ENCODE peak calls at places on chromosomes 16 and 17, in eight cellular contexts. D, L, H, W, P, U, C and N are unnamed samples.

GRCh38 chr17:55825213-55825612 is 74.4 kb downstream of the PCTP start:
- DNase-seq in U (no peak), C (no peak), D (no peak), P (peak; percentile 8), W (peak; percentile 55), L (no peak), H (no peak), N (no peak)

GRCh38 chr17:75853410-75853809 is 1.7 kb downstream of the WBP2 start:
- DNase-seq in W (peak; percentile 74), H (no peak), D (no peak), C (no peak), U (peak; percentile 60), L (peak; percentile 86), P (peak; percentile 69), N (no peak)

GRCh38 chr17:72359811-72360210 is 239.0 kb downstream of the SOX9 start:
- DNase-seq in L (no peak), P (no peak), H (no peak), W (peak; percentile 25), D (no peak), C (no peak), U (peak; percentile 31), N (no peak)

GRCh38 chr16:84886536-84887090 is 66.8 kb downstream of the CRISPLD2 start:
- DNase-seq in C (no peak), P (no peak), U (no peak), D (no peak), L (no peak), H (no peak), W (no peak), N (no peak)

GRCh38 chr16:3716831-3717234 is 491 bp downstream of the TRAP1 start:
- DNase-seq in W (peak; percentile 20), C (no peak), U (no peak), H (no peak), L (peak; percentile 6), P (peak; percentile 32), D (peak; percentile 28), N (no peak)

GRCh38 chr17:50501054-50501453 is 7.2 kb upstream of the MYCBPAP start:
- DNase-seq in L (peak; percentile 20), H (no peak), U (no peak), P (peak; percentile 42), D (no peak), C (no peak), W (peak; percentile 76), N (no peak)

GRCh38 chr16:12971216-12971615 is 69.8 kb downstream of the SHISA9 start:
- DNase-seq in L (peak; percentile 1), W (peak; percentile 45), U (no peak), H (no peak), D (peak; percentile 50), P (no peak), C (no peak), N (peak; percentile 94)

GRCh38 chr17:47663997-47664941 is 14.6 kb downstream of the KPNB1 start:
- DNase-seq in P (peak; percentile 80), L (peak; percentile 63), W (peak; percentile 85), D (peak; percentile 71), U (peak; percentile 54), H (no peak), C (peak; percentile 73), N (no peak)

GRCh38 chr16:69481901-69482341 is 57.5 kb downstream of the CYB5B start:
- DNase-seq in C (peak; percentile 94), U (peak; percentile 48), P (peak; percentile 97), L (peak; percentile 29), W (no peak), H (peak; percentile 91), D (peak; percentile 94), N (no peak)

GRCh38 chr16:85363881-85364280 is 249.2 kb upstream of the GSE1 start:
- DNase-seq in P (no peak), H (no peak), L (peak; percentile 98), D (no peak), W (no peak), U (no peak), C (no peak), N (no peak)

GRCh38 chr17:38747385-38748328 is 479 bp downstream of the PCGF2 start:
- DNase-seq in L (no peak), H (peak; percentile 64), P (no peak), W (no peak), U (no peak), C (no peak), D (peak; percentile 61), N (no peak)

GRCh38 chr17:11641521-11642275 is 43.4 kb downstream of the DNAH9 start:
- DNase-seq in H (no peak), P (no peak), U (no peak), D (no peak), C (no peak), W (no peak), L (no peak), N (no peak)

GRCh38 chr17:18262641-18263040 is 2.2 kb downstream of the MIEF2 start:
- DNase-seq in U (no peak), W (no peak), C (no peak), H (peak; percentile 50), L (no peak), D (no peak), P (no peak), N (no peak)

DNA sequence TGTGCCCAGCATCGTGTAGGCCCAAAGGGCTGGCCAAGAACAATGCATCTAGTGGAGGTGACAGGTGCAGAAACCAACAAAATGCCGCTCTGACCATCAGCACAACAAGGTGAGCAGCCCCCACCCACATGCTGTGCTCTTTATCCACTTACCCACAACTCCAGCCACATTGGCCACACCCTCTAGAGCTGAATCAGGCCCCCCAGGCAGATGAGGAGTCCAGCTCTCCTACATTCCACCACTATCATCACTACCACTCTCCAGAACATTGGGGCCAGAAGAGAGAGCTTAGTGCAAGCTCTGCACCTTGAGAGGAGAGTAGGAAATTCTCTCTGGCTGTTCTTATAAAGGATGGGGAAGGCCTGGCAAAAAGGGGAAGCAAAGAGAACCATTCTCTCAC is 74.9 kb downstream of the TMEM132E start:
- DNase-seq in C (no peak), L (no peak), H (no peak), P (no peak), D (no peak), U (no peak), W (no peak), N (no peak)
- H3K27me3 ChIP-seq in C (no peaks in the 10 kb centered on the region), L (no peaks in the 10 kb centered on the region), H (peaks cover 37% of the 10 kb centered on the region), P (no peaks in the 10 kb centered on the region), D (no peaks in the 10 kb centered on the region), U (no peaks in the 10 kb centered on the region), W (no peaks in the 10 kb centered on the region), N (no peaks in the 10 kb centered on the region)

GRCh38 chr17:81591971-81592370 is 39.8 kb upstream of the FAAP100 start:
- DNase-seq in W (no peak), L (no peak), C (no peak), U (no peak), P (no peak), D (no peak), H (no peak), N (no peak)

GRCh38 chr17:81589612-81590011 is 37.5 kb upstream of the FAAP100 start:
- DNase-seq in H (no peak), U (no peak), C (no peak), P (no peak), W (no peak), L (no peak), D (no peak), N (no peak)

GRCh38 chr17:81590121-81590520 is 38.0 kb upstream of the FAAP100 start:
- DNase-seq in C (no peak), L (no peak), D (no peak), P (no peak), W (no peak), H (no peak), U (no peak), N (no peak)

GRCh38 chr17:81593105-81593871 is 41.1 kb upstream of the FAAP100 start:
- DNase-seq in P (no peak), H (no peak), U (no peak), C (no peak), D (no peak), L (no peak), W (no peak), N (no peak)
- H3K4me3 ChIP-seq in P (no peak overlapping the region), H (no peak overlapping the region), U (no peak overlapping the region), C (no peak overlapping the region), D (no peak overlapping the region), L (no peak overlapping the region), W (no peak overlapping the region), N (no peak overlapping the region)

GRCh38 chr16:2467301-2468141 is 3.6 kb upstream of the NTN3 start:
- DNase-seq in C (peak; percentile 86), L (peak; percentile 29), D (peak; percentile 71), P (peak; percentile 42), H (peak; percentile 83), W (peak; percentile 59), U (peak; percentile 72), N (no peak)
- TF ChIP-seq CTCF in C (no peak), L (peak; percentile 3), D (peak; percentile 12), P (no peak), H (no peak), W (no peak), U (peak; percentile 15), N (no peak)

DNA sequence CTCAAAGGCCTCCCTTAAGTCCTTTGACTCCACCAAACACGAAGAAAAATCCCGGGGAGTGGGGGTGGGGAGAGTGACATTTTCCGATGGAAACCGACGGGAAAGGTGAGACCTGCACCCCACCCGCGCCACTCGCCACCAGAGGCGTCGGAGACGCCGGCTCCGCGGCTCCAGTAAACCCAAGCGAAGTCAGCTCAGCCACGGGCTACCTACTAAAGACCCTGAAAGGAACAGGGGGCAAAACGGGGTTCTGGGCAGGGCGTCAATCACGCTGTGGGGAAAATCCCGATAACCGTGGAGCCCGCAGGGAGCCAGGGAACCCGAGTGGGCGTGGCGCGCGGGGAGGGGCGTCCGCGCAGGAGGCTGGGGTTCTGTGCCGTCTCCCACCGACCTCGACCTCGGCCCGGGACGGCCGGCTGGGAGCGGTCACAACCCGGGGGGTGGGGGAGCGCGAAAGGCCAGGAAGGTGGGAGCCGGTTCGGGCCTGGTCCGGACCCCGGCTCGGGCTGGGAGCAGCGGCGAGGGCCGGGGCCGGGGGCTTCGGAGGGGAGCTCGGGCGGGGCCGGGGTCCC is 565 bp downstream of the WDR45B start:
- DNase-seq in P (peak; percentile 20), U (no peak), H (peak; percentile 50), C (peak; percentile 71), W (peak; percentile 4), L (no peak), D (peak; percentile 16), N (no peak)
- H3K27me3 ChIP-seq in P (no peaks in the 10 kb centered on the region), U (no peaks in the 10 kb centered on the region), H (no peaks in the 10 kb centered on the region), C (no peaks in the 10 kb centered on the region), W (no peaks in the 10 kb centered on the region), L (no peaks in the 10 kb centered on the region), D (no peaks in the 10 kb centered on the region), N (no peaks in the 10 kb centered on the region)

GRCh38 chr17:6555331-6556120 is 829 bp downstream of the PITPNM3 start:
- DNase-seq in D (peak; percentile 35), U (peak; percentile 39), P (peak; percentile 38), L (no peak), H (no peak), C (no peak), W (peak; percentile 58), N (peak; percentile 19)
- H3K4me3 ChIP-seq in D (peak overlapping the region; percentile 54), U (peak overlapping the region; percentile 56), P (peak overlapping the region; percentile 42), L (peak overlapping the region; percentile 42), H (peak overlapping the region; percentile 46), C (peak overlapping the region; percentile 83), W (peak overlapping the region; percentile 82), N (peak overlapping the region; percentile 45)